ENCODE peak calls at places on chromosome 21, in seven cellular contexts. T is Peyer's patch, P is fibroblast of mammary gland, M is retinal pigment epithelial cell, L is bronchial epithelial cell, Q is epithelial cell of esophagus, J is astrocyte of the spinal cord. K is an unnamed sample.

GRCh38 chr21:27674037-27674436 is 707.1 kb upstream of the ADAMTS5 start:
- DNase-seq in T (no peak), P (peak), M (no peak), L (peak), Q (peak), J (peak), K (peak)

GRCh38 chr21:35587841-35588390 is 472.4 kb downstream of the SETD4 start:
- DNase-seq in T (no peak), P (no peak), M (no peak), L (no peak), Q (no peak), J (no peak), K (no peak)

GRCh38 chr21:35048183-35048601 is 910 bp downstream of the RUNX1 start:
- DNase-seq in T (peak), P (no peak), M (peak), L (no peak), Q (peak), J (no peak), K (no peak)

GRCh38 chr21:36694593-36695282 is 4.2 kb upstream of the SIM2 start:
- DNase-seq in T (no peak), P (no peak), M (no peak), L (no peak), Q (no peak), J (no peak), K (no peak)

GRCh38 chr21:24045775-24046215 is 1561.5 kb downstream of the MRPL39 start:
- DNase-seq in T (peak), P (peak), M (peak), L (no peak), Q (no peak), J (peak), K (no peak)

GRCh38 chr21:29064850-29065481 is 8.5 kb downstream of the CCT8 start:
- DNase-seq in T (no peak), P (no peak), M (no peak), L (no peak), Q (no peak), J (no peak), K (no peak)

GRCh38 chr21:24428539-24429186 is 1178.6 kb downstream of the MRPL39 start:
- DNase-seq in T (no peak), P (no peak), M (no peak), L (no peak), Q (no peak), J (no peak), K (no peak)

GRCh38 chr21:31426235-31426797 is 82.3 kb upstream of the TIAM1 start:
- DNase-seq in T (no peak), P (no peak), M (no peak), L (no peak), Q (no peak), J (peak), K (no peak)

GRCh38 chr21:15005391-15005790 is 59.4 kb downstream of the NRIP1 start:
- DNase-seq in T (no peak), P (no peak), M (no peak), L (no peak), Q (no peak), J (peak), K (no peak)

GRCh38 chr21:36461918-36462486 is 17.9 kb downstream of the CLDN14 start:
- DNase-seq in T (no peak), P (no peak), M (no peak), L (peak), Q (peak), J (no peak), K (no peak)

GRCh38 chr21:34781508-34781907 is 112.7 kb downstream of the CLIC6 start:
- DNase-seq in T (no peak), P (no peak), M (no peak), L (no peak), Q (no peak), J (no peak), K (no peak)

GRCh38 chr21:31952828-31953227 is 80.0 kb downstream of the HUNK start:
- DNase-seq in T (no peak), P (no peak), M (no peak), L (no peak), Q (no peak), J (no peak), K (no peak)

GRCh38 chr21:36692125-36692843 is 6.6 kb upstream of the SIM2 start:
- DNase-seq in T (no peak), P (no peak), M (no peak), L (no peak), Q (no peak), J (no peak), K (no peak)

GRCh38 chr21:29256125-29256895 is 42.4 kb upstream of the BACH1 start:
- DNase-seq in T (no peak), P (no peak), M (no peak), L (peak), Q (no peak), J (no peak), K (no peak)

GRCh38 chr21:17451364-17451869 is 61.4 kb upstream of the CXADR start:
- DNase-seq in T (no peak), P (peak), M (peak), L (peak), Q (peak), J (peak), K (no peak)

GRCh38 chr21:23127973-23128372 is 2129.8 kb downstream of the NCAM2 start:
- DNase-seq in T (no peak), P (no peak), M (no peak), L (no peak), Q (no peak), J (no peak), K (no peak)

GRCh38 chr21:17462276-17462981 is 50.4 kb upstream of the CXADR start:
- DNase-seq in T (no peak), P (peak), M (no peak), L (peak), Q (no peak), J (peak), K (no peak)

GRCh38 chr21:30623362-30623761 is 2.9 kb downstream of the KRTAP20-4 start:
- DNase-seq in T (no peak), P (no peak), M (no peak), L (no peak), Q (no peak), J (no peak), K (no peak)

GRCh38 chr21:15063821-15064575 is 802 bp downstream of the NRIP1 start:
- DNase-seq in T (peak), P (no peak), M (no peak), L (peak), Q (peak), J (peak), K (no peak)

GRCh38 chr21:34523019-34523418 is 11.0 kb upstream of the KCNE1 start:
- DNase-seq in T (no peak), P (no peak), M (no peak), L (no peak), Q (no peak), J (no peak), K (no peak)

GRCh38 chr21:27823652-27824201 is 856.8 kb upstream of the ADAMTS5 start:
- DNase-seq in T (no peak), P (no peak), M (no peak), L (no peak), Q (no peak), J (no peak), K (no peak)

GRCh38 chr21:30257773-30258172 is 25.0 kb downstream of the KRTAP24-1 start:
- DNase-seq in T (no peak), P (peak), M (no peak), L (peak), Q (peak), J (peak), K (no peak)

GRCh38 chr21:28283652-28284490 is 708.8 kb downstream of the LTN1 start:
- DNase-seq in T (no peak), P (peak), M (peak), L (peak), Q (peak), J (peak), K (peak)

GRCh38 chr21:25273945-25274344 is 333.3 kb downstream of the MRPL39 start:
- DNase-seq in T (no peak), P (no peak), M (no peak), L (no peak), Q (no peak), J (no peak), K (no peak)

GRCh38 chr21:34274001-34274400 is 89.8 kb upstream of the KCNE2 start:
- DNase-seq in T (no peak), P (peak), M (no peak), L (peak), Q (peak), J (peak), K (no peak)

GRCh38 chr21:26769613-26770188 is 75.5 kb downstream of the ADAMTS1 start:
- DNase-seq in T (no peak), P (peak), M (no peak), L (peak), Q (peak), J (peak), K (no peak)

GRCh38 chr21:17003221-17003620 is 509.6 kb upstream of the CXADR start:
- DNase-seq in T (no peak), P (peak), M (no peak), L (peak), Q (peak), J (peak), K (peak)

GRCh38 chr21:17607684-17608083 is 5.0 kb downstream of the BTG3 start:
- DNase-seq in T (no peak), P (no peak), M (no peak), L (peak), Q (peak), J (no peak), K (no peak)

GRCh38 chr21:14825405-14826032 is 239.3 kb downstream of the NRIP1 start:
- DNase-seq in T (no peak), P (no peak), M (no peak), L (no peak), Q (no peak), J (no peak), K (no peak)

GRCh38 chr21:35475768-35476167 is 426.7 kb upstream of the RUNX1 start:
- DNase-seq in T (no peak), P (peak), M (no peak), L (peak), Q (peak), J (peak), K (no peak)

GRCh38 chr21:28832013-28832714 is 160.5 kb downstream of the LTN1 start:
- DNase-seq in T (no peak), P (peak), M (no peak), L (peak), Q (peak), J (peak), K (no peak)

GRCh38 chr21:40466893-40467483 is 380.0 kb downstream of the DSCAM start:
- DNase-seq in T (no peak), P (peak), M (no peak), L (peak), Q (peak), J (peak), K (no peak)

DNA sequence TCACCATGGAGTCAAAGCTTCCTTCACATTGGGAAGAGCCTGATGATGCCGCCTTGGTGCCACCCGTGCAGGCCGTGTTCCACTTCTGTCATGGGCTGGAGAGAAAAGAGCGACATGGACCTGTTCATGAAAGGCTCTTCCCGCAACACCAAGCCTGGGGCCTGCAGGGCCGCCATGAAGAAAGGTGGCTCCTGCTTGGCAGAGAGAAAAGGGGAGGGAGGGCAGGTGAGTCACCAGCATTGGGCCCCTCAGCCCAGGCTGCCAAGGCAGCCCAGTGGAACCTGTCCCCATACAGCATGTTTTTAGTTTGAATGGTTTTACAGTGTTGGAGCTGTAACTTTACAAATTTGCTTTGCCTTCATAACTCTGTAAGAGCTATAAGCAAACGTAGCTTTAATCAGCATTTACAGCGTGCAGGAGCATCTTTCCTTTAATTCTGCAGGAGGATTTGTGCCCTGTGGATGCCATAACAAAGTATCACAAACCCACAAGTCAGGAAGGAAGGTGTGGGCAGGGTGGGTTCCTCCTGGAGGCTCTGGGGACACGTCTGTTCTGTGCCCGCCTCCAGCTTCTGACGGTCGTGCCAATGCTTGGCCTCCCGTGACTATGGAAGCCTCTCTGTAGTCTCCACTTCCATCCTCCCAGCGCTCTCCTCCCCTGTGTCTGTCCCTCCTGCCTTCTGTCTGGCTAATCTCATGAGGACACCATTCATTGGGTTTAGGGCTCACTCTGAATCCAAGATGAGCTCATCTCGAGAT is 49.1 kb downstream of the RIPK4 start:
- DNase-seq in T (no peak), P (no peak), M (no peak), L (no peak), Q (no peak), J (no peak), K (no peak)
- TF ChIP-seq CTCF in T (no peak), P (no peak), M (no peak), L (no peak), Q (no peak), J (no peak), K (no peak)

DNA sequence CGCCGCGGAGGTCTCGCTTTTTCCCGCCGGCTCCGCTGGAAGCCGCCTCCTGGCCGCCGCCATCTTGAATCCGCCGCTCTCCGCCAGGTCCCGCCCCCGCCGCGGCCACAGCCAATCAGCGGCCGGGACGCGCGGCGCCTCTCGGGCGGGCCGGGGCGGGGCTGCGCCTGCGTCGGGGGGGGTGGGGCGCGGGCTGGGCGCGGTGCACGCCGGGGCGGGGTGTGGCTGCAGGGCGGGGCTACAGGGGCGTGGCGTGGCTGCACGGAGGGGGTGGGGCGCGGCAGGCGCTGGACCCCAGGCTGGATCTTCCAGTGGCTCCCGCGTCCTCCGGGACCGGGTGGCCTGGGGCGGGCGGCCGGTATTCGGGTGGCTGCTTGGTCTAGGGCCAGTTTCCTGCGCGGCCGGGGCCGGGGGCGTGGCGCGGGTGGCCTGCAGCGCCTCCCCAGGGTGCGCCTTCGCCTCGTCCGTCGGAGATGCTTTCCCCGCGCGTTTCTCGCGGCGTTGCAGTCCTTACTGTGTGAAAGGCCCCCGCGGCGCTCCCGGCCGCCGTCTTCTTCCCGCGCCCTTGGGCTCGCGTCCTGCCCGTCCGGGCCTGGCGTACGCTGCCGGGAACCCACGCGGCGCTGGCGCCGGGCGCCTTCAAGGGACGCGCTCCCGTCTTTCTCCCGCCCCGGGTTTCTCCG is 575 bp downstream of the PCNT start:
- DNase-seq in T (peak), P (peak), M (no peak), L (peak), Q (peak), J (peak), K (no peak)
- TF ChIP-seq CTCF in T (peak), P (no peak), M (no peak), L (no peak), Q (no peak), J (peak), K (peak)

DNA sequence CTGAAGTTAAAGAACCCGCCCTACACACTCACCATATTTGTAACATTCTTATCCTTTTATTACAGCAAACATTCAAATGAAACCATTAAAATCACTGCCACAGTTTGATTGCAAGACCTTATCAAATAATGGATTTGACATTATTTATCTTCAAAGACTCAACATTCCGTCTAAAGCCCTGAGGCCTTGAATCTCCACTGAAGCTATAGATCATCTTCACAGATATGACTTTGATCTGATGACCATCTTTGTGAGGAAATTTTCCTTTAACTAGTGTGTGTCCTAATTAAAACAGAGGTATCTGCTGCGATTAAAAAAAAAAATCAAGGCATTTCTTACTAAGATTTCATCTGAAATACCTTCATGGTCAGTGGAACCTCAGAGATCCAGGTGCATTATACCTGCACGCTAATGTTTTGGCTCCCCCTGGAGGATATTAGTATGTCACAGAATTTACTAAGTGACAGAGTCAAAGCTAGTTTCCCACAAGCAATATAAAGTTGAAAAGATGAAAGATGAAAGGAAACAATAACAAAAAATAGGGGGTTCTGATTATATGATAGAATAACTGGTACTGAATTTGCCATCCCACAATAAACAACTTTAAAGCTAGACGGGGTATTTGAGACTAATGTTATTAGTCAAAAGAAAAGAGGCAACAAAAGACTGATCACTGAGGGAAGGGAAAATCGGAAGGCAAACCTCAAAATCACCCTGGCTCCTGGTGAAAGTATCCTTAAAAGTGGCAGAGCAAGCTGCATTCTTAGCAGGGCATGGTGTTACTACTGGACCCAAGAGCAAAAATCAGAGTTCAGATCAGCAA is 923.4 kb downstream of the NCAM2 start:
- DNase-seq in T (no peak), P (peak), M (no peak), L (peak), Q (peak), J (peak), K (no peak)
- TF ChIP-seq CTCF in T (peak), P (peak), M (peak), L (peak), Q (no peak), J (peak), K (peak)

GRCh38 chr21:39204134-39204533 is 20.9 kb upstream of the PSMG1 start:
- DNase-seq in T (no peak), P (no peak), M (no peak), L (no peak), Q (no peak), J (no peak), K (no peak)
- TF ChIP-seq CTCF in T (peak), P (peak), M (peak), L (no peak), Q (peak), J (peak), K (peak)

DNA sequence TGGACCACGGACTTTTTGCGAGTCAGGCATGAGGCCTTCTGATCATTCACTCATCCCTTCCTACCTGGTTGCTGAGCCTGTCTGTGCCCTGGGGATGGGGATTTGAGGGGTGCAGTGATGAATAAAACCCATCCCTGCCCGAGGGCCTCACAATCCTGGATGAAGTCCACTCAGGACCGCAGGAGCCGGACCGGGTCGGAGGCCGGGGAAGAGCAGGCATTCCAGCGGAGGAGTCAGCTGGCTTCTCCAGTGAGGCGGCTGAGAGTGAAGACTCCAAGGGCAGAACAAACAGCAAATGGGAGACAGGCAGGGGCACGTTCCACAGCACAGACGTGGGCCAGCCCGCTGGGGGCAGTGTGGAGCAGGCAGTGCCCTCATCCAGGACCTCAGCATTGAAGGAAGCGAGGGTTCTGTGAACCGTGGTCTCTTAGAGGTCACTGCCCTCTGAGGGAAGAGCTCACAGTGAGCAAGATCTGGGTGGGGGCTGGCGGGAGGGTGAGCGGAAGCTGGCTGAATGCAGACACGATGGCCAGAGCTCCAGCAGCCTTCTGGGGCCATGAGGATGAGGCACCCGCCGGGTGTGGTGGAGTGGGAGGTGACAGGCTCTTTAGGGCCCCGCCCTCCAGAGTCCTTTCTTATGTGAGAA is 10.9 kb upstream of the LRRC3 start:
- DNase-seq in T (no peak), P (no peak), M (no peak), L (no peak), Q (no peak), J (no peak), K (no peak)
- TF ChIP-seq CTCF in T (no peak), P (peak), M (peak), L (no peak), Q (no peak), J (no peak), K (peak)

GRCh38 chr21:42669069-42669468 is 15.6 kb downstream of the PDE9A start:
- DNase-seq in T (no peak), P (peak), M (no peak), L (no peak), Q (no peak), J (no peak), K (no peak)
- TF ChIP-seq CTCF in T (no peak), P (peak), M (peak), L (no peak), Q (peak), J (peak), K (no peak)

DNA sequence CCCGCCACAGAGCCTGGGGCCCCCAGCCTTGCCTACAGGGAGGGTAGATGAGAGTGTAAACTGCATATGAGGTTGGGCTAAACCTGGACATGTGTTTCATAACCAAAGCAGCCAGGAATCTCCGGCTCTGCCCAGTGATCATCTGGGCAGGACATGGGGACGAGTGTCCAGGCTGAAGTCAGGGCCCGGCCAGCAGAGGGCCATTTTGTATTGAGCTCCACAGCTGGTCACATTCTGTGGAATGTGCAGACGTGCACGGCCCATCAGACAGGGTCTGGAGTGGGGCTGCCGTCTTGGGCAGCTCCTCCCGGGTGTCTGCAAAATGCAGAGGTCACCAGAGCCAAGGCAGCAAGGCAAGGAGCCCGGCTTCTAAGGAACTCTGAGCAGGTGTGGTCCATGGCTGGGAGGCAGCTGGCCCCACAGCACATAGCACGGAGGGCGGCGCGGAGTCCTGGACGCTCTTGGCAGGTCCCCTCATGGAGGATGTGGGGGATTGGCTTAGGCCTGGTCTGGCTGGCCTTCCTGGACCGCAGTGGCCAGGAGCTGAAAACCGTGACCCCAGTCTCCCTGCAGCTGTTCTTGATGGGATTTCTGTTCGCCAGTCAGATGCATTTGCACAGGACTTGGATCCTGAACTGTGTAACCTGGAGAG is 6.3 kb downstream of the LRRC3 start:
- DNase-seq in T (no peak), P (no peak), M (no peak), L (no peak), Q (no peak), J (no peak), K (no peak)
- TF ChIP-seq CTCF in T (no peak), P (no peak), M (peak), L (no peak), Q (no peak), J (no peak), K (peak)

GRCh38 chr21:33266050-33266783 is at the start of gene IL10RB:
- DNase-seq in T (peak), P (peak), M (no peak), L (peak), Q (peak), J (peak), K (no peak)
- TF ChIP-seq CTCF in T (no peak), P (no peak), M (no peak), L (no peak), Q (no peak), J (no peak), K (no peak)